ENCODE peak calls at places on chromosomes 13 and 19, in five cellular contexts. J is ovary, B is transverse colon, I is testis, H is stomach. S is an unnamed sample. For H3K9me3, the result is how much of the 10 kb centered on the place peaks cover.

GRCh38 chr19:46718157-46718933 is 1.4 kb upstream of the PRKD2 start:
- DNase-seq in B (peak), I (no peak), J (no peak), H (peak), S (peak)

GRCh38 chr19:44718441-44719261 is 19.7 kb downstream of the CEACAM16 start:
- DNase-seq in I (peak), J (peak), H (peak), B (peak), S (no peak)

GRCh38 chr13:43411211-43411610 is 375.6 kb downstream of the ENOX1 start:
- DNase-seq in I (no peak), H (no peak), J (no peak), B (no peak), S (no peak)

GRCh38 chr19:35549174-35549788 is 3.9 kb downstream of the TMEM147 start:
- DNase-seq in B (peak), I (peak), J (no peak), H (peak), S (no peak)

GRCh38 chr19:30059741-30060140 is 117.7 kb downstream of the URI1 start:
- DNase-seq in I (no peak), J (no peak), B (no peak), H (no peak), S (no peak)

GRCh38 chr13:111006508-111007031 is 91.7 kb upstream of the ANKRD10 start:
- DNase-seq in B (peak), H (no peak), J (peak), I (peak), S (peak)

GRCh38 chr19:39124136-39124764 is 1.3 kb upstream of the PAK4 start:
- DNase-seq in H (no peak), I (no peak), J (no peak), B (no peak), S (no peak)

GRCh38 chr13:34108396-34108795 is 290.4 kb downstream of the RFC3 start:
- DNase-seq in J (no peak), I (no peak), H (no peak), B (no peak), S (no peak)

GRCh38 chr19:1985588-1986356 is 29.7 kb downstream of the BTBD2 start:
- DNase-seq in H (peak), J (peak), I (peak), B (no peak), S (no peak)

GRCh38 chr13:67408823-67409222 is 178.7 kb upstream of the PCDH9 start:
- DNase-seq in B (no peak), J (no peak), H (no peak), I (no peak), S (no peak)

GRCh38 chr13:106357198-106357597 is 178.3 kb downstream of the EFNB2 start:
- DNase-seq in I (no peak), B (no peak), H (no peak), J (no peak), S (no peak)

GRCh38 chr19:5005096-5005495 is 36.2 kb downstream of the KDM4B start:
- DNase-seq in J (no peak), B (no peak), I (no peak), H (no peak), S (no peak)

GRCh38 chr19:19956431-19957075 is 55.8 kb downstream of the ZNF93 start:
- DNase-seq in H (no peak), B (no peak), J (no peak), I (peak), S (no peak)

GRCh38 chr13:20160346-20161274 is at the start of gene GJA3:
- DNase-seq in B (no peak), I (peak), J (no peak), H (no peak), S (no peak)

GRCh38 chr19:32359581-32359980 is 14.2 kb downstream of the ZNF507 start:
- DNase-seq in I (no peak), H (no peak), B (no peak), J (no peak), S (no peak)

GRCh38 chr13:111177081-111177711 is 62.1 kb downstream of the ARHGEF7 start:
- DNase-seq in B (peak), I (no peak), J (no peak), H (peak), S (peak)

GRCh38 chr13:104816716-104817115 is 1718.7 kb downstream of the EFNB2 start:
- DNase-seq in B (no peak), I (no peak), J (no peak), H (no peak), S (no peak)

GRCh38 chr13:50261502-50261901 is 246.3 kb downstream of the KCNRG start:
- DNase-seq in J (no peak), H (no peak), I (no peak), B (no peak), S (no peak)

GRCh38 chr13:30845297-30846214 is 60.5 kb upstream of the MEDAG start:
- DNase-seq in B (no peak), I (no peak), J (no peak), H (no peak), S (no peak)

GRCh38 chr13:83007226-83007625 is 875.0 kb downstream of the SLITRK1 start:
- DNase-seq in H (no peak), B (no peak), I (no peak), J (no peak), S (no peak)

GRCh38 chr13:112842343-112842856 is 126.6 kb upstream of the MCF2L start:
- DNase-seq in J (peak), H (no peak), I (peak), B (no peak), S (peak)

GRCh38 chr13:112842931-112843391 is 126.1 kb upstream of the MCF2L start:
- DNase-seq in B (no peak), H (no peak), I (no peak), J (peak), S (no peak)

GRCh38 chr13:112839347-112840105 is 129.5 kb upstream of the MCF2L start:
- DNase-seq in H (no peak), I (no peak), J (no peak), B (no peak), S (peak)

GRCh38 chr13:112838038-112838965 is 130.7 kb upstream of the MCF2L start:
- DNase-seq in H (no peak), B (no peak), J (no peak), I (no peak), S (no peak)

DNA sequence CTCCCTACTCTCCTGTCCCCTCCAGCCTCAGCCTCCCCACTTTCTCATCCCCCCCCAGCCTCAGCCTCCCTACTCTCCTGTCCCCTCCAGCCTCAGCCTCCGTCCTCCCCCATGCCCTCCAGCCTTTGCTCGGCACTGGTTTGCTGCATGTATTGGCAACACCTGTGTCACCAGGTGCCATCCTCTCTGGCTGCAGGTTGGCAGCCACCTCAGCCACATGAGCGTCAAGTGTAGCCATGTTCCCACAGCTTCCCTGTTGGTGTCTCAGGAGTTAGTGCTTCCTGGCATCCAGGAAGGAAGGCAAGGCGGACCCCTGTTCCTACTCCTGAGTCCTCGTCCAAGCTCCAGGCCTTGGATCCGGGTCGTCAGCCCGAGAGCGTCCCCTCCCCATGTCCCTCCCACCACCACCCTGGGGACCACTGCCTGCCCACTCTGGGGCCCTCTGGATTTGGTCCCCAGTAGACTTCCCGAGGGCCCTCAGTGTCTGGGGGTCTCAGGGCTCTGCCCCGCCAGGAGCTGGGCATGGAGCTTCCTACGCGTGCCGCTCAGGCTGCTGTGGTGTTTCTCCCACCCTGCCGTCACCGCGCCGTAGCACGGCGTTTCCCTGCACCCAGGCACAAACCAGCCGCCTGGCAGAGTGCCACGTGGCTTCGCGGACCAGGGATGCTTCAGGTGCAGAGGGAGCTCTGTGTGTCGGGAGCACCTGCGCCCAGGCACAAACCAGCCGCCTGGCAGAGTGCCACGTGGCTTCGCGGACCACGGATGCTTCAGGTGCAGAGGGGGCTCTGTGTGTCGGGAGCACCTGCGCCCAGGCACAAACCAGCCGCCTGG is 128.3 kb upstream of the MCF2L start:
- DNase-seq in B (no peak), J (no peak), H (peak), I (no peak), S (peak)
- H3K9me3 ChIP-seq in B (under half), J (under half), H (under half), I (under half), S (under half)

GRCh38 chr13:59121507-59121906 is 1042.2 kb downstream of the DIAPH3 start:
- DNase-seq in B (no peak), I (no peak), J (no peak), H (no peak), S (no peak)

GRCh38 chr13:59120297-59120843 is 1043.4 kb downstream of the DIAPH3 start:
- DNase-seq in H (no peak), I (no peak), J (no peak), B (no peak), S (no peak)

GRCh38 chr13:59119475-59119874 is 1044.3 kb downstream of the DIAPH3 start:
- DNase-seq in I (no peak), H (no peak), J (no peak), B (no peak), S (no peak)
- TF ChIP-seq POLR2A in I (no peak), H (no peak), J (no peak), B (no peak), S (no peak)

GRCh38 chr13:47408546-47409319 is 511.9 kb upstream of the HTR2A start:
- DNase-seq in I (no peak), J (no peak), B (no peak), H (no peak), S (no peak)
- H3K9me3 ChIP-seq in I (under half), J (under half), B (under half), H (under half), S (under half)

DNA sequence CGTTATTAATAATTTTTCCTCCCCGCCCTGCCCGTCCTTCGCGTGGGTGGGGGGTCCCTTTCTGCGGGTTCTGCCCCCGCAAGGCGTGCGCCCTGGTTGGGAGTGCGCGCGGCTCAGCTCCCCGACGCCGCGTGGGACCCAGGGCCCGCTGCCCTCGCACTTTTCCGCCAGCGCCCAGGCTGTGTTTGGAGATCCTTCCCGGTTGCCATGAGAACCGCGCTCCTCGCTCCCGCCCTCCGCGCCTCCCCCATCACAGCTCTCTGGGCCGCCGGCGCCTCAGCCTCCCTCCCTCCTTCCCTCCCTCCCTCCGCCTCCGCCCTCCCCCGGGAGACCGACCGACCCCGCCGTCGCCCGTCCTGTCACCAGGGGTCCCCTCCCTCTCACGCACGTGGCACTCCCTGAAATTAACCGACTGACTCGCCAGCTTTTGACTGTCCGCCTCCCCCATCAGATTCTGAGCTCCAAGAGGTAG is 2.4 kb upstream of the SSBP4 start:
- DNase-seq in J (peak), H (peak), B (peak), I (peak), S (peak)
- TF ChIP-seq POLR2A in J (peak), H (no peak), B (peak), I (no peak), S (no peak)

GRCh38 chr19:51915324-51915867 is 10.6 kb upstream of the ZNF649 start:
- DNase-seq in I (no peak), B (no peak), H (no peak), J (no peak), S (no peak)
- H3K9me3 ChIP-seq in I (under half), B (half or more), H (half or more), J (half or more), S (under half)

DNA sequence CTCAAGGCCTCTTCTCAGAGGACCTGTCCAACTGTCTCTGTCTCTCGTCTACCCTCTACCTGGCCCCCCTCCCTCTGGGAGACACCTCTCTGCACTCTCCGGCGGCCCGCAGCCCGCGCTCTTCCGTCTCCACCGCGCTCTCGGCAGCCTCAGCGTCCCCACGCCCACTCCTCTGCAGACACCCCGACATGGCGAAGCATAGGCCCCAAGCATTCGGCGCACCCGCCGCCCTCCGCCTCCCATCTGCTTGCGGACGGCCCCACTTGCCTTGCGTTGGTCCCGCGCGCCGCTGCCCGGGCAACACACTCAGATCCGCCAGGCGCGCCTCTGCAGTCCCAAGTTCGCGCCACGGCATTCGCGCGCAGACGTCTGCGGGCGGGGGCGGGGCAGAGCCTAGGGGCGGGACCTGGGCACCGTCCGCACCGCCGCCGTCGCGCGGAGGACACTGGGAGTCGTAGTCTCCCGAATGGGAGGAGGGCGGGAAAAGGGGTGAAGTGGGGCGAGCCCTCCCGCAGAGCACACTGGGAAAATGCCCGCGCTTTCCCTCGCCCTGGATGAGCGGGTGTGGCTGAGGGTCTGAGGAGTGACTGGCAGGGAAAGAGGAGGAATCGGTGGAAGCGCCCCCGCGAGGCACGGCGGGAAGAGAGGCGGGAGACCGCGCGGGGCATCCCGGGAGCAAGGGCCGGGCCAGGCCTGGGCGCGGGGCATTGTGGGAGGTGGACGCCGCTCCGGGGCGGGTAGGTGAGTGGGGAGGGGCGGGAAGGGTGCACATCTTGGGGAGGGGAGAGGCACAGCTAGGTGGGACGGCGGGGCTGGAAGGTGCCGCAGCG is at the start of the genes LIG1 and ZSWIM9:
- DNase-seq in H (peak), J (peak), I (peak), B (peak), S (peak)
- TF ChIP-seq POLR2A in H (no peak), J (no peak), I (no peak), B (peak), S (no peak)

DNA sequence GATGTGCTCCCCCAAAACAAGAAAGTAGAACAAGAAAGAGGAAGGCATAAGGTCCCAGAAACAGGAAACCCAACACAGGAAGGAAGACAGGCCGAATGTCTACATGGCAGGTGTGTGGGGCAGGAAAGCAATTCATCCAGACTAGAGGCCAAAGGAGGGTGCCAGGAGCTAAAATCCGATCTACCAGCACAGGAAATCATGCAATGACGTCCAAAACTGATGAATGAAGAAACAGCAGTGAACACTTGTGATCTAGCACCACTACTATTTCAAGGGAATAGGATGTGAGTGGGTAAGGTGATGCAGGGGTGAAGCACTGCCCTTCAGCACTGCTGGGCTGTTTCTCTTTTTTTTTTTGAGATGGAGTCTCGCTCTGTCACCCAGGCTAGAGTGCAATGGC is 59.1 kb downstream of the DOCK9 start:
- DNase-seq in I (no peak), B (no peak), H (no peak), J (no peak), S (no peak)
- H3K9me3 ChIP-seq in I (under half), B (under half), H (under half), J (under half), S (under half)

GRCh38 chr19:23686622-23687423 is at the start of gene ZNF675:
- DNase-seq in I (peak), B (peak), H (peak), J (peak), S (peak)
- TF ChIP-seq POLR2A in I (no peak), B (peak), H (no peak), J (no peak), S (peak)

GRCh38 chr19:9324584-9324962 is 594 bp downstream of the ZNF559 start:
- DNase-seq in H (no peak), B (no peak), I (no peak), J (no peak), S (no peak)
- H3K9me3 ChIP-seq in H (half or more), B (under half), I (under half), J (under half), S (under half)

S was measured in Peyer's patch.